ENCODE peak calls at places on chromosomes 4 and X, in six cellular contexts. One of them, this sample, is unnamed.

GRCh38 chr4:24644983-24645764 is 60.8 kb upstream of the DHX15 start:
- DNase-seq in glutamatergic neuron: no peak
- DNase-seq in foreskin fibroblast: no peak
- DNase-seq in chondrocyte: no peak
- DNase-seq in spleen: no peak
- DNase-seq in choroid plexus epithelial cell: no peak
- DNase-seq in this sample: no peak

GRCh38 chrX:81168391-81168790 is 33.3 kb downstream of the HMGN5 start:
- DNase-seq in foreskin fibroblast: no peak
- DNase-seq in glutamatergic neuron: no peak
- DNase-seq in spleen: no peak
- DNase-seq in chondrocyte: no peak
- DNase-seq in choroid plexus epithelial cell: no peak
- DNase-seq in this sample: no peak

GRCh38 chrX:150902434-150903109 is 4.1 kb upstream of the CD99L2 start:
- DNase-seq in spleen: no peak
- DNase-seq in glutamatergic neuron: peak
- DNase-seq in choroid plexus epithelial cell: no peak
- DNase-seq in chondrocyte: no peak
- DNase-seq in foreskin fibroblast: no peak
- DNase-seq in this sample: no peak

GRCh38 chr4:22238742-22239141 is 277.1 kb downstream of the ADGRA3 start:
- DNase-seq in foreskin fibroblast: no peak
- DNase-seq in glutamatergic neuron: no peak
- DNase-seq in chondrocyte: no peak
- DNase-seq in spleen: no peak
- DNase-seq in choroid plexus epithelial cell: no peak
- DNase-seq in this sample: no peak

GRCh38 chrX:71534773-71535544 is 2.1 kb downstream of the OGT start:
- DNase-seq in spleen: no peak
- DNase-seq in chondrocyte: no peak
- DNase-seq in glutamatergic neuron: no peak
- DNase-seq in choroid plexus epithelial cell: no peak
- DNase-seq in foreskin fibroblast: no peak
- DNase-seq in this sample: no peak

GRCh38 chrX:21802054-21802660 is 37.3 kb upstream of the MBTPS2 start:
- DNase-seq in glutamatergic neuron: no peak
- DNase-seq in spleen: no peak
- DNase-seq in chondrocyte: no peak
- DNase-seq in foreskin fibroblast: no peak
- DNase-seq in choroid plexus epithelial cell: no peak
- DNase-seq in this sample: no peak

GRCh38 chr4:176393306-176394013 is 73.7 kb downstream of the SPCS3 start:
- DNase-seq in chondrocyte: no peak
- DNase-seq in glutamatergic neuron: no peak
- DNase-seq in choroid plexus epithelial cell: peak
- DNase-seq in spleen: no peak
- DNase-seq in foreskin fibroblast: no peak
- DNase-seq in this sample: no peak

GRCh38 chr4:44446191-44446590 is 2.4 kb downstream of the KCTD8 start:
- DNase-seq in glutamatergic neuron: no peak
- DNase-seq in foreskin fibroblast: no peak
- DNase-seq in choroid plexus epithelial cell: no peak
- DNase-seq in spleen: no peak
- DNase-seq in chondrocyte: no peak
- DNase-seq in this sample: no peak

GRCh38 chr4:79212311-79212710 is 113.5 kb downstream of the NAA11 start:
- DNase-seq in glutamatergic neuron: no peak
- DNase-seq in spleen: no peak
- DNase-seq in choroid plexus epithelial cell: no peak
- DNase-seq in chondrocyte: no peak
- DNase-seq in foreskin fibroblast: no peak
- DNase-seq in this sample: no peak

GRCh38 chrX:45709381-45709780 is 508.7 kb upstream of the DIPK2B start:
- DNase-seq in choroid plexus epithelial cell: no peak
- DNase-seq in spleen: no peak
- DNase-seq in foreskin fibroblast: peak
- DNase-seq in chondrocyte: no peak
- DNase-seq in glutamatergic neuron: no peak
- DNase-seq in this sample: no peak

GRCh38 chr4:90727938-90728337 is 600.7 kb downstream of the CCSER1 start:
- DNase-seq in foreskin fibroblast: no peak
- DNase-seq in spleen: no peak
- DNase-seq in glutamatergic neuron: no peak
- DNase-seq in chondrocyte: no peak
- DNase-seq in choroid plexus epithelial cell: peak
- DNase-seq in this sample: no peak

GRCh38 chrX:14010566-14010965 is 19.1 kb downstream of the GEMIN8 start:
- DNase-seq in choroid plexus epithelial cell: no peak
- DNase-seq in spleen: no peak
- DNase-seq in glutamatergic neuron: no peak
- DNase-seq in foreskin fibroblast: no peak
- DNase-seq in chondrocyte: no peak
- DNase-seq in this sample: no peak

GRCh38 chr4:40515398-40516293 is 114.0 kb downstream of the RBM47 start:
- DNase-seq in choroid plexus epithelial cell: peak
- DNase-seq in chondrocyte: no peak
- DNase-seq in spleen: no peak
- DNase-seq in glutamatergic neuron: no peak
- DNase-seq in foreskin fibroblast: no peak
- DNase-seq in this sample: no peak

GRCh38 chr4:21126113-21126512 is 425.9 kb downstream of the PACRGL start:
- DNase-seq in foreskin fibroblast: no peak
- DNase-seq in glutamatergic neuron: no peak
- DNase-seq in spleen: no peak
- DNase-seq in chondrocyte: no peak
- DNase-seq in choroid plexus epithelial cell: no peak
- DNase-seq in this sample: no peak

GRCh38 chr4:123350191-123350544 is 46.4 kb upstream of the SPRY1 start:
- DNase-seq in choroid plexus epithelial cell: peak
- DNase-seq in foreskin fibroblast: no peak
- DNase-seq in chondrocyte: no peak
- DNase-seq in spleen: no peak
- DNase-seq in glutamatergic neuron: no peak
- DNase-seq in this sample: no peak

GRCh38 chr4:74013269-74013668 is 14.8 kb upstream of the CXCL5 start:
- DNase-seq in glutamatergic neuron: no peak
- DNase-seq in chondrocyte: no peak
- DNase-seq in choroid plexus epithelial cell: no peak
- DNase-seq in spleen: no peak
- DNase-seq in foreskin fibroblast: no peak
- DNase-seq in this sample: no peak

GRCh38 chr4:113106076-113106475 is 56.6 kb downstream of the ANK2 start:
- DNase-seq in choroid plexus epithelial cell: peak
- DNase-seq in glutamatergic neuron: no peak
- DNase-seq in chondrocyte: no peak
- DNase-seq in foreskin fibroblast: peak
- DNase-seq in spleen: no peak
- DNase-seq in this sample: no peak

GRCh38 chr4:24559032-24559821 is 25.1 kb downstream of the DHX15 start:
- DNase-seq in spleen: no peak
- DNase-seq in choroid plexus epithelial cell: no peak
- DNase-seq in glutamatergic neuron: no peak
- DNase-seq in foreskin fibroblast: no peak
- DNase-seq in chondrocyte: no peak
- DNase-seq in this sample: no peak

GRCh38 chrX:132564026-132564425 is 75.2 kb upstream of the MBNL3 start:
- DNase-seq in chondrocyte: no peak
- DNase-seq in spleen: no peak
- DNase-seq in choroid plexus epithelial cell: no peak
- DNase-seq in foreskin fibroblast: no peak
- DNase-seq in glutamatergic neuron: no peak
- DNase-seq in this sample: no peak

GRCh38 chr4:104860227-104861123 is 286.2 kb upstream of the TET2 start:
- DNase-seq in foreskin fibroblast: peak
- DNase-seq in chondrocyte: no peak
- DNase-seq in glutamatergic neuron: peak
- DNase-seq in choroid plexus epithelial cell: peak
- DNase-seq in spleen: no peak
- DNase-seq in this sample: peak

GRCh38 chrX:8668797-8669196 is 63.1 kb downstream of the ANOS1 start:
- DNase-seq in choroid plexus epithelial cell: no peak
- DNase-seq in glutamatergic neuron: no peak
- DNase-seq in spleen: no peak
- DNase-seq in chondrocyte: no peak
- DNase-seq in foreskin fibroblast: no peak
- DNase-seq in this sample: no peak

GRCh38 chrX:71214604-71215334 is 8.3 kb upstream of the GJB1 start:
- DNase-seq in chondrocyte: no peak
- DNase-seq in foreskin fibroblast: no peak
- DNase-seq in spleen: no peak
- DNase-seq in choroid plexus epithelial cell: no peak
- DNase-seq in glutamatergic neuron: no peak
- DNase-seq in this sample: no peak

GRCh38 chrX:133995759-133996158 is 10.4 kb upstream of the GPC3 start:
- DNase-seq in foreskin fibroblast: no peak
- DNase-seq in spleen: no peak
- DNase-seq in chondrocyte: no peak
- DNase-seq in glutamatergic neuron: no peak
- DNase-seq in choroid plexus epithelial cell: no peak
- DNase-seq in this sample: no peak

DNA sequence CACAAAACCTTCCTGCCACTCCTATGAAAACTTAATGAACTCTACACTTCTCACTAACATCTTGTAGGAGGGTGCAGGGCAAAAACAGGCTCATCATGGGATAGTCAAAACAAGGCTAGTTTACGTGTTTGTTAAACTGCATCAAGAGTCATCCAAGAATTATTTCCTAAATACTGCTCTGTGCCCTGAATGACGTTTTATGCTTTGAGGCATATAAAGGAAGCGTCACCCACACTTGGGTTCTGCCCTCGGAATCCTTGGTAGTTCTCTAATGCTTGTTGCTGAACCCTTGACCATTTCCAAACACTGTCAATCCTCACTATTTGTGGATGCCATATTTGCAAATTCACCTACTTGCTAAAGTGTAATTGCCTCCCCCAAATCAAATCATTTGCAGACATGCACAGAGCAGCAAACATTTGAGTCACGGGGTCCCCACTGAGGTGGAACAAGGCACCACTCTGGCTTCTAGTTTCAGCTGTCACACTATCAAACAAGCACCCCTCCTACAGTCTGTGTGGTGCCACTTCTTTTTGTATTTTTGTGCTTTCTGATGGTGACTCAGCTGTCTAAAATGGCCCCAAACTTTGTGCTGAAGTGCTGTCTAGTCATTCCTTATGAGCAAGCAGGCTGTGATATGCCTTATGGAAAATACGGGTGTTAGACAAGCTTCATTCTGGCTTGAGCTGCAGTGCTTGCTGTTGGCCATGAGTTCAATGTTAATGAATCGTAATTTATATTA is 15.5 kb downstream of the IGFBP7 start:
- DNase-seq in choroid plexus epithelial cell: peak
- DNase-seq in foreskin fibroblast: no peak
- DNase-seq in glutamatergic neuron: no peak
- DNase-seq in spleen: no peak
- DNase-seq in chondrocyte: no peak
- DNase-seq in this sample: no peak
- TF ChIP-seq CTCF in choroid plexus epithelial cell: peak
- TF ChIP-seq CTCF in foreskin fibroblast: no peak
- TF ChIP-seq CTCF in glutamatergic neuron: no peak
- TF ChIP-seq CTCF in spleen: no peak
- TF ChIP-seq CTCF in chondrocyte: peak
- TF ChIP-seq CTCF in this sample: no peak

DNA sequence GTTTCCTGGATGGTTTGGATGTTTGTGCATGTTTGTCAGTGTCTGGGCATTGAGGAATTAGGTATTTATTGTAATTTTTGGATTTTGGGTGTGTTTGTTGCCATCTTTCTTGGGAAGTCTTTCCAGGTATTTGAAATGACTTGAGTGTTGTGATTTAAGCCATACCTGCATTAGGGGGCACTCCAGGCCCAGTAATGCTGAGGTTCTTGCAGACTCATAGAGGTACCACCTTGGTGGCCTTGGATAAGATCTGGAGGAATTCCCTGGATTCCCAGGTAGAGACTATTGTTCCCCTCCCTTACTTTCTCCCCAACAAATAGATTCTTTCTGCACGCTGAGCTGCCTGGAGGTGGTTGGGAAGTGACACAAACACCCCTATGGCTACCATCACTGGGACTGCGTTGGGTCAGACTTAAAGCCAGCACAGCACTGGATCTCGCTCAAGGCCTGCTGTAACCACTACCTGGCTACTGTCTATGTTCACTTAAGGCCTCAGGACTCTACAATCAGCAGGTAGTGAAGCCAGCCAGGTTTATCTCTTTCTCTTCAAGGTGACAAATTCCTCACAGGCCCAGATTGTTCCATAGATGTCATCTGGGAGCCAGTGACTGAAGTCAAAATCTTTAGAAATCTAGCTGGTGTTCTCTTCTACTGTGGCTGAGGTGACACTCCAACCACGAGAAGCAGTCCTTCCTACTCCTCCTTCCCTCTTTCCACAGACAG is 643.6 kb downstream of the PDHA2 start:
- DNase-seq in chondrocyte: no peak
- DNase-seq in spleen: no peak
- DNase-seq in glutamatergic neuron: no peak
- DNase-seq in foreskin fibroblast: no peak
- DNase-seq in choroid plexus epithelial cell: peak
- DNase-seq in this sample: no peak
- TF ChIP-seq CTCF in chondrocyte: peak
- TF ChIP-seq CTCF in spleen: no peak
- TF ChIP-seq CTCF in glutamatergic neuron: no peak
- TF ChIP-seq CTCF in foreskin fibroblast: no peak
- TF ChIP-seq CTCF in choroid plexus epithelial cell: peak
- TF ChIP-seq CTCF in this sample: no peak

DNA sequence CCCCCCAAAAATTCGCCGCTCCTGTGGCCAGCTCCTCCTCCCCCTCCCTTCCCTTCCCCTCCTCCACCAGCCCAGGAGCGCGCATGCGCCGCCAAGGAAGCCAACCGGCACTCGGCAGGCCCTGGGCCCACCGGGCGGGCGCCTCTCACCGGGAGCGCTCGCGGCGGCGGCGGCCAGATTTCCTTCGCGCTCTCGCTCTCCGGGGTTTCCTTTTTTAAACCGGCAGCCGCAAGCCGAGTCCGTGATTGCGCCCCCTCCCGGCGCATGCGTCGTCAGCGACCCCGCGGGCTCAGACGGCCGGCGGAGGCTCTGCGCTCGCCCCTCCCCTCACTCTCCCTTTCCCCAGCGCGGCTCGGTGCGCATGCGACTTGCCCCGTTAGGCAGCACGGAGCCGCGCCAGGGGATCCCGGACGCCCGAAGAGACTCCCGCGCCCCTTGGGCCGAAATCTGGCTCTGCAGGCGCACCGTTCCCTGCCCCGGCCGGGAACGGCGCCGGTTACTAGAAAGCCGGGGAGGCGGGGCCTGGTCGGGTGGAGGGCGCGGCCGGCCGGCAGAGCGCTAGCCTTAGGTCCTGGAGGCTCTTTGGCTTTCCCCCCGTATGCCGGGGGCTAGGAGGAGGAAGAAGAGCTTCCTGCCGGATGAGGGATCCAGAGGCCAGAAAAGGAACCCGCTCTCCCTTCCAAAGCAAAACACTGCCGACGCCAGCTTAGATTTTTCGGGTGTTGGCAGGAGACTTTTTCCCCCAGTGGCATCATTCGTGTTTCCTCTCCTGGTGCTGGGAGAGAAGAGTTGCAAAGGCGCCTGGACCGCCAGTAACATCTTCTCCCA is at the start of gene CLOCK:
- DNase-seq in glutamatergic neuron: peak
- DNase-seq in foreskin fibroblast: peak
- DNase-seq in spleen: peak
- DNase-seq in chondrocyte: peak
- DNase-seq in choroid plexus epithelial cell: peak
- DNase-seq in this sample: peak
- TF ChIP-seq CTCF in glutamatergic neuron: peak
- TF ChIP-seq CTCF in foreskin fibroblast: peak
- TF ChIP-seq CTCF in spleen: peak
- TF ChIP-seq CTCF in chondrocyte: peak
- TF ChIP-seq CTCF in choroid plexus epithelial cell: peak
- TF ChIP-seq CTCF in this sample: peak

GRCh38 chrX:64894454-64895038 is 81.7 kb downstream of the ZC4H2 start:
- DNase-seq in chondrocyte: no peak
- DNase-seq in glutamatergic neuron: peak
- DNase-seq in foreskin fibroblast: no peak
- DNase-seq in choroid plexus epithelial cell: peak
- DNase-seq in spleen: no peak
- DNase-seq in this sample: peak
- TF ChIP-seq CTCF in chondrocyte: peak
- TF ChIP-seq CTCF in glutamatergic neuron: peak
- TF ChIP-seq CTCF in foreskin fibroblast: peak
- TF ChIP-seq CTCF in choroid plexus epithelial cell: peak
- TF ChIP-seq CTCF in spleen: peak
- TF ChIP-seq CTCF in this sample: peak

This sample was measured in neural crest cell.